ENCODE peak calls at places on chromosomes 3 and 15, in nine cellular contexts. One of them, this sample, is unnamed.
A peak's percentile ranks its signal among the peaks of the same experiment; 100 is the strongest.

GRCh38 chr3:20488101-20488500 is 302.1 kb upstream of the SGO1 start:
- DNase-seq in pons: no peak
- DNase-seq in dermis blood vessel endothelial cell: no peak
- DNase-seq in glutamatergic neuron: no peak
- DNase-seq in AG20443: no peak
- DNase-seq in T-helper 2 cell: no peak
- DNase-seq in C1 segment of cervical spinal cord: no peak
- DNase-seq in amygdala: no peak
- DNase-seq in HEK293T: no peak
- DNase-seq in this sample: no peak

GRCh38 chr3:175246234-175246633 is 387.1 kb downstream of the NAALADL2 start:
- DNase-seq in T-helper 2 cell: no peak
- DNase-seq in dermis blood vessel endothelial cell: no peak
- DNase-seq in glutamatergic neuron: no peak
- DNase-seq in HEK293T: no peak
- DNase-seq in C1 segment of cervical spinal cord: no peak
- DNase-seq in pons: no peak
- DNase-seq in amygdala: no peak
- DNase-seq in AG20443: no peak
- DNase-seq in this sample: no peak

GRCh38 chr15:45734244-45734643 is 99.4 kb downstream of the SQOR start:
- DNase-seq in dermis blood vessel endothelial cell: no peak
- DNase-seq in amygdala: no peak
- DNase-seq in T-helper 2 cell: no peak
- DNase-seq in C1 segment of cervical spinal cord: no peak
- DNase-seq in AG20443: no peak
- DNase-seq in pons: no peak
- DNase-seq in glutamatergic neuron: no peak
- DNase-seq in HEK293T: no peak
- DNase-seq in this sample: no peak

GRCh38 chr3:55000546-55000945 is 72.7 kb upstream of the LRTM1 start:
- DNase-seq in dermis blood vessel endothelial cell: no peak
- DNase-seq in C1 segment of cervical spinal cord: no peak
- DNase-seq in pons: no peak
- DNase-seq in AG20443: peak; percentile 91
- DNase-seq in amygdala: peak; percentile 12
- DNase-seq in HEK293T: no peak
- DNase-seq in glutamatergic neuron: peak; percentile 52
- DNase-seq in T-helper 2 cell: no peak
- DNase-seq in this sample: no peak

GRCh38 chr3:2096196-2096595 is 2.5 kb upstream of the CNTN4 start:
- DNase-seq in AG20443: no peak
- DNase-seq in dermis blood vessel endothelial cell: no peak
- DNase-seq in amygdala: peak; percentile 17
- DNase-seq in T-helper 2 cell: no peak
- DNase-seq in pons: no peak
- DNase-seq in glutamatergic neuron: no peak
- DNase-seq in HEK293T: no peak
- DNase-seq in C1 segment of cervical spinal cord: no peak
- DNase-seq in this sample: no peak

GRCh38 chr15:83200589-83200988 is 7.0 kb downstream of the HDGFL3 start:
- DNase-seq in T-helper 2 cell: no peak
- DNase-seq in HEK293T: no peak
- DNase-seq in glutamatergic neuron: no peak
- DNase-seq in dermis blood vessel endothelial cell: no peak
- DNase-seq in pons: no peak
- DNase-seq in AG20443: no peak
- DNase-seq in C1 segment of cervical spinal cord: no peak
- DNase-seq in amygdala: no peak
- DNase-seq in this sample: no peak

GRCh38 chr3:67384790-67385397 is 269.5 kb downstream of the SUCLG2 start:
- DNase-seq in dermis blood vessel endothelial cell: peak; percentile 78
- DNase-seq in pons: peak; percentile 62
- DNase-seq in C1 segment of cervical spinal cord: no peak
- DNase-seq in HEK293T: peak; percentile 59
- DNase-seq in T-helper 2 cell: no peak
- DNase-seq in amygdala: peak; percentile 10
- DNase-seq in glutamatergic neuron: peak; percentile 83
- DNase-seq in AG20443: peak; percentile 51
- DNase-seq in this sample: peak; percentile 45

GRCh38 chr15:75203017-75203907 is 1.6 kb downstream of the C15orf39 start:
- DNase-seq in amygdala: no peak
- DNase-seq in T-helper 2 cell: no peak
- DNase-seq in pons: no peak
- DNase-seq in glutamatergic neuron: no peak
- DNase-seq in dermis blood vessel endothelial cell: peak; percentile 56
- DNase-seq in AG20443: no peak
- DNase-seq in HEK293T: no peak
- DNase-seq in C1 segment of cervical spinal cord: no peak
- DNase-seq in this sample: peak; percentile 50

GRCh38 chr3:168457973-168458539 is 362.3 kb upstream of the GOLIM4 start:
- DNase-seq in AG20443: no peak
- DNase-seq in T-helper 2 cell: no peak
- DNase-seq in pons: no peak
- DNase-seq in HEK293T: no peak
- DNase-seq in dermis blood vessel endothelial cell: no peak
- DNase-seq in C1 segment of cervical spinal cord: no peak
- DNase-seq in glutamatergic neuron: no peak
- DNase-seq in amygdala: no peak
- DNase-seq in this sample: no peak

GRCh38 chr3:36591959-36592358 is 172.4 kb downstream of the DCLK3 start:
- DNase-seq in T-helper 2 cell: no peak
- DNase-seq in C1 segment of cervical spinal cord: no peak
- DNase-seq in pons: no peak
- DNase-seq in glutamatergic neuron: no peak
- DNase-seq in AG20443: peak; percentile 13
- DNase-seq in HEK293T: no peak
- DNase-seq in amygdala: no peak
- DNase-seq in dermis blood vessel endothelial cell: no peak
- DNase-seq in this sample: no peak

GRCh38 chr15:40006646-40007045 is 32.3 kb downstream of the SRP14 start:
- DNase-seq in T-helper 2 cell: no peak
- DNase-seq in dermis blood vessel endothelial cell: no peak
- DNase-seq in AG20443: peak; percentile 45
- DNase-seq in C1 segment of cervical spinal cord: no peak
- DNase-seq in pons: no peak
- DNase-seq in HEK293T: no peak
- DNase-seq in glutamatergic neuron: no peak
- DNase-seq in amygdala: no peak
- DNase-seq in this sample: no peak

GRCh38 chr3:177294221-177294620 is 96.9 kb upstream of the TBL1XR1 start:
- DNase-seq in glutamatergic neuron: no peak
- DNase-seq in HEK293T: no peak
- DNase-seq in C1 segment of cervical spinal cord: no peak
- DNase-seq in AG20443: peak; percentile 78
- DNase-seq in T-helper 2 cell: no peak
- DNase-seq in dermis blood vessel endothelial cell: no peak
- DNase-seq in amygdala: no peak
- DNase-seq in pons: no peak
- DNase-seq in this sample: no peak

GRCh38 chr3:191568206-191568605 is 107.2 kb downstream of the PYDC2 start:
- DNase-seq in pons: no peak
- DNase-seq in HEK293T: no peak
- DNase-seq in T-helper 2 cell: no peak
- DNase-seq in dermis blood vessel endothelial cell: no peak
- DNase-seq in AG20443: no peak
- DNase-seq in glutamatergic neuron: no peak
- DNase-seq in C1 segment of cervical spinal cord: no peak
- DNase-seq in amygdala: no peak
- DNase-seq in this sample: no peak

GRCh38 chr3:76728411-76728810 is 311.5 kb upstream of the ROBO2 start:
- DNase-seq in HEK293T: peak; percentile 7
- DNase-seq in glutamatergic neuron: no peak
- DNase-seq in amygdala: no peak
- DNase-seq in C1 segment of cervical spinal cord: no peak
- DNase-seq in pons: no peak
- DNase-seq in dermis blood vessel endothelial cell: no peak
- DNase-seq in T-helper 2 cell: no peak
- DNase-seq in AG20443: no peak
- DNase-seq in this sample: no peak

GRCh38 chr3:111851511-111851954 is 7.5 kb upstream of the PHLDB2 start:
- DNase-seq in glutamatergic neuron: no peak
- DNase-seq in AG20443: peak; percentile 59
- DNase-seq in T-helper 2 cell: no peak
- DNase-seq in pons: no peak
- DNase-seq in dermis blood vessel endothelial cell: peak; percentile 87
- DNase-seq in amygdala: no peak
- DNase-seq in C1 segment of cervical spinal cord: no peak
- DNase-seq in HEK293T: no peak
- DNase-seq in this sample: peak; percentile 93

GRCh38 chr15:39247574-39247973 is 333.3 kb upstream of the THBS1 start:
- DNase-seq in HEK293T: no peak
- DNase-seq in dermis blood vessel endothelial cell: peak; percentile 76
- DNase-seq in T-helper 2 cell: no peak
- DNase-seq in C1 segment of cervical spinal cord: no peak
- DNase-seq in amygdala: no peak
- DNase-seq in glutamatergic neuron: no peak
- DNase-seq in pons: no peak
- DNase-seq in AG20443: peak; percentile 63
- DNase-seq in this sample: peak; percentile 89

GRCh38 chr3:12810013-12810780 is 13.7 kb downstream of the CAND2 start:
- DNase-seq in C1 segment of cervical spinal cord: peak; percentile 84
- DNase-seq in AG20443: peak; percentile 99
- DNase-seq in T-helper 2 cell: peak; percentile 93
- DNase-seq in dermis blood vessel endothelial cell: peak; percentile 95
- DNase-seq in amygdala: peak; percentile 94
- DNase-seq in glutamatergic neuron: peak; percentile 98
- DNase-seq in pons: peak; percentile 97
- DNase-seq in HEK293T: peak; percentile 70
- DNase-seq in this sample: peak; percentile 95

GRCh38 chr3:52827866-52828376 is 2.6 kb downstream of the ITIH4 start:
- DNase-seq in C1 segment of cervical spinal cord: no peak
- DNase-seq in pons: no peak
- DNase-seq in amygdala: no peak
- DNase-seq in dermis blood vessel endothelial cell: peak; percentile 10
- DNase-seq in HEK293T: no peak
- DNase-seq in glutamatergic neuron: no peak
- DNase-seq in AG20443: no peak
- DNase-seq in T-helper 2 cell: no peak
- DNase-seq in this sample: no peak

GRCh38 chr3:146142757-146143156 is 18.2 kb downstream of the PLOD2 start:
- DNase-seq in T-helper 2 cell: no peak
- DNase-seq in pons: peak; percentile 44
- DNase-seq in dermis blood vessel endothelial cell: peak; percentile 54
- DNase-seq in C1 segment of cervical spinal cord: no peak
- DNase-seq in AG20443: peak; percentile 40
- DNase-seq in amygdala: no peak
- DNase-seq in glutamatergic neuron: no peak
- DNase-seq in HEK293T: peak; percentile 20
- DNase-seq in this sample: peak; percentile 46

GRCh38 chr3:8001712-8002111 is 499.9 kb upstream of the LMCD1 start:
- DNase-seq in glutamatergic neuron: no peak
- DNase-seq in pons: no peak
- DNase-seq in AG20443: no peak
- DNase-seq in T-helper 2 cell: no peak
- DNase-seq in C1 segment of cervical spinal cord: no peak
- DNase-seq in dermis blood vessel endothelial cell: no peak
- DNase-seq in amygdala: no peak
- DNase-seq in HEK293T: no peak
- DNase-seq in this sample: no peak

GRCh38 chr3:169813757-169814517 is 1.2 kb upstream of the LRRC34 start:
- DNase-seq in T-helper 2 cell: peak; percentile 75
- DNase-seq in HEK293T: no peak
- DNase-seq in C1 segment of cervical spinal cord: no peak
- DNase-seq in AG20443: no peak
- DNase-seq in pons: no peak
- DNase-seq in amygdala: no peak
- DNase-seq in dermis blood vessel endothelial cell: peak; percentile 40
- DNase-seq in glutamatergic neuron: no peak
- DNase-seq in this sample: peak; percentile 28

GRCh38 chr3:160686955-160687535 is 10.1 kb downstream of the ARL14 start:
- DNase-seq in dermis blood vessel endothelial cell: peak; percentile 45
- DNase-seq in C1 segment of cervical spinal cord: no peak
- DNase-seq in glutamatergic neuron: no peak
- DNase-seq in HEK293T: no peak
- DNase-seq in AG20443: no peak
- DNase-seq in pons: peak; percentile 13
- DNase-seq in T-helper 2 cell: no peak
- DNase-seq in amygdala: no peak
- DNase-seq in this sample: peak; percentile 39

GRCh38 chr15:95884276-95884675 is 446.2 kb upstream of the NR2F2 start:
- DNase-seq in T-helper 2 cell: no peak
- DNase-seq in HEK293T: no peak
- DNase-seq in C1 segment of cervical spinal cord: no peak
- DNase-seq in amygdala: no peak
- DNase-seq in glutamatergic neuron: no peak
- DNase-seq in AG20443: peak; percentile 70
- DNase-seq in pons: no peak
- DNase-seq in dermis blood vessel endothelial cell: no peak
- DNase-seq in this sample: no peak

GRCh38 chr3:126807795-126808194 is 103.8 kb downstream of the CHCHD6 start:
- DNase-seq in C1 segment of cervical spinal cord: no peak
- DNase-seq in AG20443: no peak
- DNase-seq in dermis blood vessel endothelial cell: no peak
- DNase-seq in glutamatergic neuron: no peak
- DNase-seq in T-helper 2 cell: no peak
- DNase-seq in amygdala: no peak
- DNase-seq in pons: no peak
- DNase-seq in HEK293T: no peak
- DNase-seq in this sample: no peak

GRCh38 chr15:50906954-50907865 is 1.3 kb upstream of the AP4E1 start:
- DNase-seq in C1 segment of cervical spinal cord: no peak
- DNase-seq in AG20443: no peak
- DNase-seq in glutamatergic neuron: no peak
- DNase-seq in HEK293T: no peak
- DNase-seq in dermis blood vessel endothelial cell: peak; percentile 3
- DNase-seq in amygdala: no peak
- DNase-seq in pons: peak; percentile 64
- DNase-seq in T-helper 2 cell: peak; percentile 87
- DNase-seq in this sample: no peak

GRCh38 chr3:114439279-114439678 is 145.5 kb downstream of the TIGIT start:
- DNase-seq in T-helper 2 cell: no peak
- DNase-seq in amygdala: no peak
- DNase-seq in HEK293T: no peak
- DNase-seq in glutamatergic neuron: no peak
- DNase-seq in C1 segment of cervical spinal cord: no peak
- DNase-seq in pons: no peak
- DNase-seq in dermis blood vessel endothelial cell: no peak
- DNase-seq in AG20443: no peak
- DNase-seq in this sample: no peak

GRCh38 chr3:61855211-61855610 is 293.8 kb downstream of the PTPRG start:
- DNase-seq in C1 segment of cervical spinal cord: no peak
- DNase-seq in HEK293T: no peak
- DNase-seq in pons: no peak
- DNase-seq in amygdala: no peak
- DNase-seq in dermis blood vessel endothelial cell: no peak
- DNase-seq in glutamatergic neuron: no peak
- DNase-seq in T-helper 2 cell: no peak
- DNase-seq in AG20443: peak; percentile 38
- DNase-seq in this sample: no peak

GRCh38 chr3:131231710-131232348 is 149.7 kb upstream of the NUDT16 start:
- DNase-seq in HEK293T: no peak
- DNase-seq in C1 segment of cervical spinal cord: no peak
- DNase-seq in AG20443: no peak
- DNase-seq in pons: peak; percentile 21
- DNase-seq in amygdala: no peak
- DNase-seq in T-helper 2 cell: no peak
- DNase-seq in glutamatergic neuron: no peak
- DNase-seq in dermis blood vessel endothelial cell: peak; percentile 31
- DNase-seq in this sample: peak; percentile 8

GRCh38 chr15:76332796-76333195 is 3.8 kb upstream of the ISL2 start:
- DNase-seq in HEK293T: no peak
- DNase-seq in glutamatergic neuron: no peak
- DNase-seq in AG20443: no peak
- DNase-seq in dermis blood vessel endothelial cell: no peak
- DNase-seq in C1 segment of cervical spinal cord: no peak
- DNase-seq in pons: no peak
- DNase-seq in amygdala: no peak
- DNase-seq in T-helper 2 cell: no peak
- DNase-seq in this sample: no peak

GRCh38 chr15:57223887-57224286 is 152.4 kb upstream of the CGNL1 start:
- DNase-seq in glutamatergic neuron: no peak
- DNase-seq in T-helper 2 cell: no peak
- DNase-seq in dermis blood vessel endothelial cell: no peak
- DNase-seq in pons: no peak
- DNase-seq in HEK293T: no peak
- DNase-seq in amygdala: no peak
- DNase-seq in AG20443: no peak
- DNase-seq in C1 segment of cervical spinal cord: no peak
- DNase-seq in this sample: no peak

GRCh38 chr15:74817370-74817737 is 4.7 kb downstream of the LMAN1L start:
- DNase-seq in dermis blood vessel endothelial cell: peak; percentile 50
- DNase-seq in pons: peak; percentile 34
- DNase-seq in HEK293T: no peak
- DNase-seq in AG20443: peak; percentile 61
- DNase-seq in T-helper 2 cell: no peak
- DNase-seq in C1 segment of cervical spinal cord: peak; percentile 9
- DNase-seq in glutamatergic neuron: peak; percentile 41
- DNase-seq in amygdala: peak; percentile 22
- DNase-seq in this sample: peak; percentile 43

This sample was measured in endothelial cell of umbilical vein.